ENCODE peak calls at places on chromosomes 16 and 17, in ten cellular contexts. V is mammary epithelial cell; P is dorsolateral prefrontal cortex; Q is CD8-positive, alpha-beta T cell; U is BE2C; L is HCT116; Z is pancreas; G is colonic mucosa; O is IMR-90; M is GM12878. H is an unnamed sample.

GRCh38 chr17:9837551-9838471 is 12.1 kb downstream of the GLP2R start:
- DNase-seq in G (no peak), Z (no peak), L (no peak), V (peak; percentile 34), M (no peak), U (no peak), O (peak; percentile 85), P (no peak), Q (no peak), H (no peak)

GRCh38 chr17:48814504-48814903 is 2.5 kb downstream of the TTLL6 start:
- DNase-seq in M (no peak), U (peak; percentile 72), O (peak; percentile 37), Q (peak; percentile 63), P (peak; percentile 43), Z (peak; percentile 28), G (peak; percentile 78), V (no peak), L (peak; percentile 60), H (no peak)

GRCh38 chr16:68426355-68426652 is 22.0 kb downstream of the SMPD3 start:
- DNase-seq in P (no peak), L (no peak), O (no peak), Q (no peak), G (no peak), Z (no peak), U (no peak), V (no peak), M (no peak), H (no peak)

GRCh38 chr16:81437860-81438259 is 6.7 kb upstream of the CMIP start:
- DNase-seq in U (no peak), Z (no peak), L (no peak), M (no peak), Q (no peak), O (no peak), P (no peak), V (no peak), G (no peak), H (no peak)

GRCh38 chr16:23508589-23509440 is 1.5 kb downstream of the GGA2 start:
- DNase-seq in M (no peak), V (no peak), P (peak; percentile 42), O (no peak), Z (no peak), G (peak; percentile 58), L (no peak), U (no peak), Q (no peak), H (no peak)

GRCh38 chr17:63932008-63932561 is at the start of gene CD79B:
- DNase-seq in U (no peak), G (no peak), Q (peak; percentile 32), M (no peak), V (no peak), P (no peak), L (no peak), O (no peak), Z (no peak), H (peak; percentile 86)

GRCh38 chr17:15909481-15909991 is 35.4 kb upstream of the ADORA2B start:
- DNase-seq in U (no peak), V (no peak), L (no peak), Q (no peak), P (no peak), M (no peak), O (no peak), Z (no peak), G (no peak), H (no peak)

GRCh38 chr17:50057521-50057991 is 1.6 kb downstream of the ITGA3 start:
- DNase-seq in U (no peak), Q (no peak), O (no peak), G (peak; percentile 86), Z (no peak), M (no peak), P (no peak), V (no peak), L (no peak), H (no peak)

GRCh38 chr17:75400326-75400939 is 5.0 kb downstream of the GRB2 start:
- DNase-seq in O (no peak), M (no peak), Z (no peak), G (no peak), Q (no peak), U (no peak), V (no peak), P (no peak), L (no peak), H (no peak)

GRCh38 chr17:73551144-73551543 is 93.1 kb downstream of the SDK2 start:
- DNase-seq in Q (no peak), Z (no peak), O (no peak), M (no peak), G (no peak), U (no peak), L (no peak), P (no peak), V (no peak), H (no peak)

GRCh38 chr17:73550561-73550960 is 93.7 kb downstream of the SDK2 start:
- DNase-seq in L (no peak), P (no peak), Z (no peak), M (no peak), Q (no peak), O (no peak), U (no peak), G (no peak), V (peak; percentile 45), H (no peak)

GRCh38 chr17:73551756-73552155 is 92.5 kb downstream of the SDK2 start:
- DNase-seq in P (no peak), Z (no peak), Q (peak; percentile 17), V (no peak), M (no peak), G (no peak), U (no peak), O (no peak), L (peak; percentile 7), H (no peak)

GRCh38 chr17:73553311-73553710 is 90.9 kb downstream of the SDK2 start:
- DNase-seq in U (no peak), Z (no peak), M (no peak), P (no peak), L (no peak), O (no peak), G (no peak), V (peak; percentile 37), Q (no peak), H (no peak)

GRCh38 chr17:73552300-73553088 is 91.8 kb downstream of the SDK2 start:
- DNase-seq in Z (no peak), O (no peak), U (no peak), M (no peak), G (no peak), V (no peak), L (no peak), Q (no peak), P (no peak), H (no peak)
- H3K27me3 ChIP-seq in Z (no peaks in the 10 kb centered on the region), O (no peaks in the 10 kb centered on the region), U (no peaks in the 10 kb centered on the region), M (no peaks in the 10 kb centered on the region), G (no peaks in the 10 kb centered on the region), V (no peaks in the 10 kb centered on the region), L (peaks cover 14% of the 10 kb centered on the region), Q (no peaks in the 10 kb centered on the region), P (no peaks in the 10 kb centered on the region), H (no peaks in the 10 kb centered on the region)

GRCh38 chr17:34472363-34472762 is 107.0 kb upstream of the TMEM132E start:
- DNase-seq in Q (no peak), O (no peak), U (no peak), L (no peak), M (no peak), Z (no peak), V (no peak), G (no peak), P (no peak), H (no peak)

GRCh38 chr17:34478244-34478643 is 101.1 kb upstream of the TMEM132E start:
- DNase-seq in Z (no peak), U (no peak), P (no peak), Q (no peak), L (no peak), O (no peak), M (no peak), G (no peak), V (no peak), H (no peak)

GRCh38 chr17:34474706-34475105 is 104.7 kb upstream of the TMEM132E start:
- DNase-seq in O (no peak), M (no peak), Z (no peak), P (no peak), G (no peak), V (no peak), Q (no peak), L (no peak), U (no peak), H (no peak)
- TF ChIP-seq CTCF in O (no peak), M (no peak), Z (no peak), P (no peak), G (no peak), V (no peak), Q (no peak), L (peak; percentile 21), U (peak; percentile 14), H (no peak)

GRCh38 chr16:1275791-1276579 is 20.1 kb downstream of the TPSD1 start:
- DNase-seq in Z (no peak), G (no peak), Q (no peak), L (no peak), P (no peak), V (no peak), M (no peak), O (no peak), U (peak; percentile 37), H (no peak)

GRCh38 chr16:1271380-1271749 is 15.5 kb downstream of the TPSD1 start:
- DNase-seq in P (no peak), G (no peak), L (no peak), V (no peak), Z (no peak), M (no peak), O (no peak), Q (no peak), U (no peak), H (no peak)

GRCh38 chr16:1276580-1276878 is 20.7 kb downstream of the TPSD1 start:
- DNase-seq in U (no peak), L (no peak), O (no peak), P (no peak), M (no peak), V (no peak), Z (no peak), G (no peak), Q (no peak), H (no peak)

GRCh38 chr16:1272453-1273198 is 16.8 kb downstream of the TPSD1 start:
- DNase-seq in U (peak; percentile 87), P (no peak), O (no peak), G (no peak), Q (no peak), L (no peak), Z (no peak), M (no peak), V (no peak), H (no peak)

DNA sequence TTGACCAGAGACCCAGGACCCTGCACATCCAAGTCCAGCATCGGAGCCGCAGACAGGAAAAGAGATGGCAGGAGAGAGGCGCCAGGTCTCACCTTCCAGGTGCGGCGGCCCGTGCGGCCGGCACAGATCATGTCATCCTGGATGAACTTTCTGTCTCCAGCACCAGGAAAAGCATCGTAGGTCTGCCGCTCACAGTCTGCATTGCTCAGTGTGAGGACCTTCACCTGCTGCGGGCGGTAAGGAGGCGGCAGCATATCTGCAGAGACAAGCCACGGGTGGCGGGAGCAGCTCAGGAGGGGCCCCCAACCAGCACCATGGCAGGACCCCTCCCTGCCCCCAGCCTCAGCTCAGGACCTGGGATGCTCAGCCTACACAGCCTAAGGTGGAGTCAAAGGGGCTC is 17.9 kb downstream of the TPSD1 start:
- DNase-seq in M (no peak), P (no peak), L (no peak), V (no peak), Z (no peak), O (no peak), U (no peak), G (no peak), Q (no peak), H (no peak)
- H3K4me3 ChIP-seq in M (no peak overlapping the region), P (no peak overlapping the region), L (no peak overlapping the region), V (no peak overlapping the region), Z (no peak overlapping the region), O (no peak overlapping the region), U (no peak overlapping the region), G (no peak overlapping the region), Q (no peak overlapping the region), H (no peak overlapping the region)

GRCh38 chr16:1261131-1261917 is 5.5 kb downstream of the TPSD1 start:
- DNase-seq in G (no peak), Z (no peak), V (peak; percentile 21), U (peak; percentile 73), O (no peak), Q (no peak), L (no peak), M (no peak), P (no peak), H (no peak)
- H3K27me3 ChIP-seq in G (peaks cover 37% of the 10 kb centered on the region), Z (no peaks in the 10 kb centered on the region), V (peaks cover 23% of the 10 kb centered on the region), U (peaks cover 81% of the 10 kb centered on the region), O (peaks cover 41% of the 10 kb centered on the region), Q (peaks cover 8% of the 10 kb centered on the region), L (peaks cover 4% of the 10 kb centered on the region), M (no peaks in the 10 kb centered on the region), P (peaks cover 12% of the 10 kb centered on the region), H (no peaks in the 10 kb centered on the region)